ENCODE peak calls at places on chromosomes 7 and 10, in eight cellular contexts. T, H, G, V, N, C, U and Y are unnamed samples.

GRCh38 chr7:29878081-29878688 is 71.9 kb downstream of the WIPF3 start:
- DNase-seq in G (no peak), C (no peak), N (no peak), V (no peak), U (peak), T (no peak), H (no peak), Y (peak)

GRCh38 chr10:31431021-31431420 is 112.0 kb downstream of the ZEB1 start:
- DNase-seq in T (no peak), N (no peak), G (no peak), H (no peak), V (no peak), U (no peak), C (no peak), Y (no peak)

GRCh38 chr7:134601459-134601858 is 45.2 kb upstream of the BPGM start:
- DNase-seq in N (no peak), T (no peak), U (no peak), C (no peak), V (peak), G (no peak), H (no peak), Y (no peak)

GRCh38 chr7:142859829-142860228 is 5.0 kb downstream of the EPHB6 start:
- DNase-seq in G (no peak), H (no peak), V (no peak), T (no peak), C (no peak), N (no peak), U (peak), Y (no peak)

GRCh38 chr7:17498230-17498629 is 199.8 kb downstream of the AHR start:
- DNase-seq in H (no peak), V (no peak), N (no peak), T (no peak), U (no peak), C (no peak), G (no peak), Y (no peak)

GRCh38 chr7:52273685-52274610 is 761.5 kb upstream of the POM121L12 start:
- DNase-seq in G (no peak), V (peak), N (no peak), U (no peak), H (no peak), T (peak), C (no peak), Y (no peak)

GRCh38 chr7:12458520-12459131 is 55.0 kb upstream of the VWDE start:
- DNase-seq in H (no peak), T (no peak), G (no peak), U (peak), N (peak), C (peak), V (no peak), Y (peak)

GRCh38 chr10:28948045-28948444 is 270.7 kb downstream of the BAMBI start:
- DNase-seq in G (no peak), U (no peak), N (no peak), V (no peak), T (no peak), H (no peak), C (no peak), Y (no peak)

GRCh38 chr7:47915066-47915976 is 32.9 kb downstream of the PKD1L1 start:
- DNase-seq in G (no peak), T (no peak), C (no peak), N (no peak), U (no peak), V (no peak), H (no peak), Y (no peak)

GRCh38 chr7:129665013-129665401 is 53.5 kb downstream of the NRF1 start:
- DNase-seq in V (peak), T (no peak), U (peak), N (no peak), H (no peak), G (no peak), C (peak), Y (no peak)

GRCh38 chr10:15314482-15315070 is 56.5 kb downstream of the FAM171A1 start:
- DNase-seq in U (no peak), N (no peak), C (no peak), T (no peak), V (no peak), H (no peak), G (no peak), Y (no peak)